ENCODE peak calls at places on chromosomes 7 and 10, in eight cellular contexts. One of them, this sample, is unnamed.

GRCh38 chr7:149777551-149778326 is 4.4 kb upstream of the ZNF467 start:
- DNase-seq in NCI-H1694: no peak
- DNase-seq in HL-60: no peak
- DNase-seq in HT1080: no peak
- DNase-seq in T-helper 1 cell: no peak
- DNase-seq in cardiac fibroblast: no peak
- DNase-seq in cardiac muscle cell: no peak
- DNase-seq in foreskin fibroblast: no peak
- DNase-seq in this sample: no peak

GRCh38 chr7:28656529-28656928 is 244.2 kb downstream of the CREB5 start:
- DNase-seq in NCI-H1694: no peak
- DNase-seq in T-helper 1 cell: no peak
- DNase-seq in cardiac fibroblast: no peak
- DNase-seq in cardiac muscle cell: no peak
- DNase-seq in HT1080: no peak
- DNase-seq in foreskin fibroblast: no peak
- DNase-seq in HL-60: no peak
- DNase-seq in this sample: no peak

GRCh38 chr7:21507627-21508343 is 35.1 kb upstream of the DNAH11 start:
- DNase-seq in foreskin fibroblast: peak
- DNase-seq in cardiac muscle cell: peak
- DNase-seq in NCI-H1694: peak
- DNase-seq in HT1080: peak
- DNase-seq in HL-60: no peak
- DNase-seq in cardiac fibroblast: peak
- DNase-seq in T-helper 1 cell: no peak
- DNase-seq in this sample: peak

GRCh38 chr10:1154531-1154930 is 98.3 kb downstream of the WDR37 start:
- DNase-seq in foreskin fibroblast: no peak
- DNase-seq in cardiac fibroblast: no peak
- DNase-seq in HT1080: no peak
- DNase-seq in cardiac muscle cell: no peak
- DNase-seq in NCI-H1694: no peak
- DNase-seq in T-helper 1 cell: no peak
- DNase-seq in HL-60: no peak
- DNase-seq in this sample: no peak

GRCh38 chr10:14092749-14093148 is 238.0 kb downstream of the FRMD4A start:
- DNase-seq in foreskin fibroblast: no peak
- DNase-seq in HT1080: no peak
- DNase-seq in HL-60: no peak
- DNase-seq in cardiac fibroblast: no peak
- DNase-seq in T-helper 1 cell: no peak
- DNase-seq in NCI-H1694: no peak
- DNase-seq in cardiac muscle cell: no peak
- DNase-seq in this sample: no peak

GRCh38 chr10:77004917-77005564 is 632.6 kb downstream of the KCNMA1 start:
- DNase-seq in T-helper 1 cell: no peak
- DNase-seq in NCI-H1694: peak
- DNase-seq in HL-60: no peak
- DNase-seq in cardiac fibroblast: peak
- DNase-seq in cardiac muscle cell: peak
- DNase-seq in HT1080: peak
- DNase-seq in foreskin fibroblast: peak
- DNase-seq in this sample: peak

GRCh38 chr10:100878291-100878910 is 34.4 kb upstream of the SLF2 start:
- DNase-seq in foreskin fibroblast: peak
- DNase-seq in T-helper 1 cell: no peak
- DNase-seq in HL-60: peak
- DNase-seq in cardiac muscle cell: peak
- DNase-seq in HT1080: peak
- DNase-seq in cardiac fibroblast: peak
- DNase-seq in NCI-H1694: peak
- DNase-seq in this sample: peak

GRCh38 chr7:15554744-15555143 is 7.1 kb downstream of the AGMO start:
- DNase-seq in HT1080: no peak
- DNase-seq in HL-60: no peak
- DNase-seq in cardiac muscle cell: no peak
- DNase-seq in T-helper 1 cell: no peak
- DNase-seq in foreskin fibroblast: no peak
- DNase-seq in cardiac fibroblast: peak
- DNase-seq in NCI-H1694: no peak
- DNase-seq in this sample: no peak

GRCh38 chr7:30411173-30411572 is 67.4 kb downstream of the NOD1 start:
- DNase-seq in foreskin fibroblast: no peak
- DNase-seq in NCI-H1694: no peak
- DNase-seq in cardiac fibroblast: no peak
- DNase-seq in HL-60: no peak
- DNase-seq in T-helper 1 cell: no peak
- DNase-seq in HT1080: no peak
- DNase-seq in cardiac muscle cell: no peak
- DNase-seq in this sample: no peak

GRCh38 chr10:86100581-86101061 is 266.0 kb downstream of the GRID1 start:
- DNase-seq in foreskin fibroblast: no peak
- DNase-seq in cardiac muscle cell: peak
- DNase-seq in T-helper 1 cell: no peak
- DNase-seq in cardiac fibroblast: no peak
- DNase-seq in HT1080: peak
- DNase-seq in NCI-H1694: peak
- DNase-seq in HL-60: peak
- DNase-seq in this sample: peak

GRCh38 chr10:120480065-120480600 is 23.1 kb downstream of the PLPP4 start:
- DNase-seq in HL-60: no peak
- DNase-seq in cardiac muscle cell: no peak
- DNase-seq in T-helper 1 cell: no peak
- DNase-seq in foreskin fibroblast: no peak
- DNase-seq in cardiac fibroblast: no peak
- DNase-seq in NCI-H1694: no peak
- DNase-seq in HT1080: no peak
- DNase-seq in this sample: no peak

GRCh38 chr10:97063983-97064837 is 121.5 kb downstream of the SLIT1 start:
- DNase-seq in HT1080: no peak
- DNase-seq in cardiac muscle cell: no peak
- DNase-seq in foreskin fibroblast: no peak
- DNase-seq in cardiac fibroblast: no peak
- DNase-seq in HL-60: no peak
- DNase-seq in NCI-H1694: no peak
- DNase-seq in T-helper 1 cell: no peak
- DNase-seq in this sample: no peak

This sample was measured in NCI-H446.